ENCODE peak calls at places on chromosomes 12 and 14, in eight cellular contexts. One of them, this sample, is unnamed.

GRCh38 chr12:56709759-56710376 is 15.2 kb downstream of the NACA start:
- DNase-seq in adipocyte: no peak
- DNase-seq in left lung: no peak
- DNase-seq in anterior cingulate cortex: no peak
- DNase-seq in activated naive CD8-positive, alpha-beta T cell treated with anti-CD3 and anti-CD28 coated beads, Interleukin-2, amount 50 U/mL, for 16 hours: no peak
- DNase-seq in left cardiac atrium: no peak
- DNase-seq in kidney tubule cell: no peak
- DNase-seq in endothelial cell: no peak
- DNase-seq in this sample: no peak

GRCh38 chr12:96427269-96427729 is 27.1 kb upstream of the CDK17 start:
- DNase-seq in adipocyte: peak
- DNase-seq in left lung: peak
- DNase-seq in anterior cingulate cortex: no peak
- DNase-seq in activated naive CD8-positive, alpha-beta T cell treated with anti-CD3 and anti-CD28 coated beads, Interleukin-2, amount 50 U/mL, for 16 hours: no peak
- DNase-seq in left cardiac atrium: peak
- DNase-seq in kidney tubule cell: peak
- DNase-seq in endothelial cell: peak
- DNase-seq in this sample: no peak

GRCh38 chr14:100586520-100587247 is 533 bp downstream of the BEGAIN start:
- DNase-seq in adipocyte: peak
- DNase-seq in left lung: peak
- DNase-seq in anterior cingulate cortex: no peak
- DNase-seq in activated naive CD8-positive, alpha-beta T cell treated with anti-CD3 and anti-CD28 coated beads, Interleukin-2, amount 50 U/mL, for 16 hours: no peak
- DNase-seq in left cardiac atrium: peak
- DNase-seq in kidney tubule cell: peak
- DNase-seq in endothelial cell: peak
- DNase-seq in this sample: no peak

GRCh38 chr12:106332536-106332935 is 25.0 kb upstream of the POLR3B start:
- DNase-seq in adipocyte: no peak
- DNase-seq in left lung: no peak
- DNase-seq in anterior cingulate cortex: no peak
- DNase-seq in activated naive CD8-positive, alpha-beta T cell treated with anti-CD3 and anti-CD28 coated beads, Interleukin-2, amount 50 U/mL, for 16 hours: no peak
- DNase-seq in left cardiac atrium: no peak
- DNase-seq in kidney tubule cell: no peak
- DNase-seq in endothelial cell: no peak
- DNase-seq in this sample: no peak

GRCh38 chr12:64611430-64612286 is 1.4 kb downstream of the RASSF3 start:
- DNase-seq in adipocyte: peak
- DNase-seq in left lung: peak
- DNase-seq in anterior cingulate cortex: no peak
- DNase-seq in activated naive CD8-positive, alpha-beta T cell treated with anti-CD3 and anti-CD28 coated beads, Interleukin-2, amount 50 U/mL, for 16 hours: no peak
- DNase-seq in left cardiac atrium: peak
- DNase-seq in kidney tubule cell: no peak
- DNase-seq in endothelial cell: peak
- DNase-seq in this sample: peak

GRCh38 chr12:108649668-108650067 is 16.0 kb upstream of the SELPLG start:
- DNase-seq in adipocyte: peak
- DNase-seq in left lung: no peak
- DNase-seq in anterior cingulate cortex: no peak
- DNase-seq in activated naive CD8-positive, alpha-beta T cell treated with anti-CD3 and anti-CD28 coated beads, Interleukin-2, amount 50 U/mL, for 16 hours: no peak
- DNase-seq in left cardiac atrium: no peak
- DNase-seq in kidney tubule cell: peak
- DNase-seq in endothelial cell: no peak
- DNase-seq in this sample: no peak

GRCh38 chr12:33455096-33455495 is 15.5 kb upstream of the SYT10 start:
- DNase-seq in adipocyte: no peak
- DNase-seq in left lung: no peak
- DNase-seq in anterior cingulate cortex: no peak
- DNase-seq in activated naive CD8-positive, alpha-beta T cell treated with anti-CD3 and anti-CD28 coated beads, Interleukin-2, amount 50 U/mL, for 16 hours: no peak
- DNase-seq in left cardiac atrium: no peak
- DNase-seq in kidney tubule cell: no peak
- DNase-seq in endothelial cell: no peak
- DNase-seq in this sample: no peak

GRCh38 chr12:80912906-80913769 is 24.6 kb downstream of the LIN7A start:
- DNase-seq in adipocyte: no peak
- DNase-seq in left lung: no peak
- DNase-seq in anterior cingulate cortex: no peak
- DNase-seq in activated naive CD8-positive, alpha-beta T cell treated with anti-CD3 and anti-CD28 coated beads, Interleukin-2, amount 50 U/mL, for 16 hours: no peak
- DNase-seq in left cardiac atrium: no peak
- DNase-seq in kidney tubule cell: no peak
- DNase-seq in endothelial cell: no peak
- DNase-seq in this sample: no peak

GRCh38 chr14:73723799-73724621 is 9.8 kb upstream of the PNMA1 start:
- DNase-seq in adipocyte: peak
- DNase-seq in left lung: no peak
- DNase-seq in anterior cingulate cortex: no peak
- DNase-seq in activated naive CD8-positive, alpha-beta T cell treated with anti-CD3 and anti-CD28 coated beads, Interleukin-2, amount 50 U/mL, for 16 hours: no peak
- DNase-seq in left cardiac atrium: peak
- DNase-seq in kidney tubule cell: peak
- DNase-seq in endothelial cell: no peak
- DNase-seq in this sample: peak

GRCh38 chr12:46209165-46209564 is 59.7 kb downstream of the SLC38A1 start:
- DNase-seq in adipocyte: peak
- DNase-seq in left lung: no peak
- DNase-seq in anterior cingulate cortex: no peak
- DNase-seq in activated naive CD8-positive, alpha-beta T cell treated with anti-CD3 and anti-CD28 coated beads, Interleukin-2, amount 50 U/mL, for 16 hours: no peak
- DNase-seq in left cardiac atrium: no peak
- DNase-seq in kidney tubule cell: no peak
- DNase-seq in endothelial cell: no peak
- DNase-seq in this sample: no peak

GRCh38 chr12:5003025-5003666 is 40.5 kb upstream of the KCNA5 start:
- DNase-seq in adipocyte: peak
- DNase-seq in left lung: no peak
- DNase-seq in anterior cingulate cortex: peak
- DNase-seq in activated naive CD8-positive, alpha-beta T cell treated with anti-CD3 and anti-CD28 coated beads, Interleukin-2, amount 50 U/mL, for 16 hours: no peak
- DNase-seq in left cardiac atrium: peak
- DNase-seq in kidney tubule cell: peak
- DNase-seq in endothelial cell: peak
- DNase-seq in this sample: peak

GRCh38 chr14:49879683-49880204 is 13.1 kb upstream of the ARF6 start:
- DNase-seq in adipocyte: peak
- DNase-seq in left lung: no peak
- DNase-seq in anterior cingulate cortex: no peak
- DNase-seq in activated naive CD8-positive, alpha-beta T cell treated with anti-CD3 and anti-CD28 coated beads, Interleukin-2, amount 50 U/mL, for 16 hours: no peak
- DNase-seq in left cardiac atrium: no peak
- DNase-seq in kidney tubule cell: peak
- DNase-seq in endothelial cell: peak
- DNase-seq in this sample: no peak

GRCh38 chr14:99124482-99125104 is 147.4 kb downstream of the BCL11B start:
- DNase-seq in adipocyte: no peak
- DNase-seq in left lung: no peak
- DNase-seq in anterior cingulate cortex: no peak
- DNase-seq in activated naive CD8-positive, alpha-beta T cell treated with anti-CD3 and anti-CD28 coated beads, Interleukin-2, amount 50 U/mL, for 16 hours: no peak
- DNase-seq in left cardiac atrium: no peak
- DNase-seq in kidney tubule cell: no peak
- DNase-seq in endothelial cell: peak
- DNase-seq in this sample: no peak

GRCh38 chr12:62785941-62786559 is 148.9 kb downstream of the PPM1H start:
- DNase-seq in adipocyte: peak
- DNase-seq in left lung: peak
- DNase-seq in anterior cingulate cortex: no peak
- DNase-seq in activated naive CD8-positive, alpha-beta T cell treated with anti-CD3 and anti-CD28 coated beads, Interleukin-2, amount 50 U/mL, for 16 hours: no peak
- DNase-seq in left cardiac atrium: peak
- DNase-seq in kidney tubule cell: peak
- DNase-seq in endothelial cell: peak
- DNase-seq in this sample: no peak

GRCh38 chr12:122421815-122422737 is at the start of gene CLIP1:
- DNase-seq in adipocyte: peak
- DNase-seq in left lung: peak
- DNase-seq in anterior cingulate cortex: peak
- DNase-seq in activated naive CD8-positive, alpha-beta T cell treated with anti-CD3 and anti-CD28 coated beads, Interleukin-2, amount 50 U/mL, for 16 hours: peak
- DNase-seq in left cardiac atrium: peak
- DNase-seq in kidney tubule cell: peak
- DNase-seq in endothelial cell: peak
- DNase-seq in this sample: peak

GRCh38 chr14:60878121-60878520 is 102.8 kb downstream of the TRMT5 start:
- DNase-seq in adipocyte: no peak
- DNase-seq in left lung: no peak
- DNase-seq in anterior cingulate cortex: no peak
- DNase-seq in activated naive CD8-positive, alpha-beta T cell treated with anti-CD3 and anti-CD28 coated beads, Interleukin-2, amount 50 U/mL, for 16 hours: no peak
- DNase-seq in left cardiac atrium: no peak
- DNase-seq in kidney tubule cell: no peak
- DNase-seq in endothelial cell: no peak
- DNase-seq in this sample: no peak

GRCh38 chr12:67891566-67891965 is 97.7 kb upstream of the IFNG-AS1 start:
- DNase-seq in adipocyte: no peak
- DNase-seq in left lung: no peak
- DNase-seq in anterior cingulate cortex: no peak
- DNase-seq in activated naive CD8-positive, alpha-beta T cell treated with anti-CD3 and anti-CD28 coated beads, Interleukin-2, amount 50 U/mL, for 16 hours: no peak
- DNase-seq in left cardiac atrium: no peak
- DNase-seq in kidney tubule cell: no peak
- DNase-seq in endothelial cell: no peak
- DNase-seq in this sample: no peak

This sample was measured in prostate gland.